ENCODE peak calls at places on chromosome 9, in seven cellular contexts. M, H, X, T, F, C and D are unnamed samples. For H3K4me1, the result is how much of the 10 kb centered on the place peaks cover.

GRCh38 chr9:8338249-8338721 is 538.7 kb upstream of the DMAC1 start:
- DNase-seq in X (no peak), H (no peak), C (no peak), F (no peak), M (no peak), T (no peak), D (no peak)

GRCh38 chr9:120655005-120655622 is 59.2 kb downstream of the MEGF9 start:
- DNase-seq in F (no peak), M (no peak), H (no peak), X (no peak), C (no peak), T (no peak), D (no peak)

GRCh38 chr9:105053209-105053652 is 125.3 kb upstream of the ABCA1 start:
- DNase-seq in T (no peak), X (no peak), H (peak), F (no peak), C (no peak), M (no peak), D (no peak)

GRCh38 chr9:115373000-115373709 is 255.2 kb upstream of the TNC start:
- DNase-seq in M (no peak), T (no peak), X (peak), C (no peak), H (no peak), F (no peak), D (no peak)

GRCh38 chr9:3343671-3344070 is 182.1 kb downstream of the RFX3 start:
- DNase-seq in H (no peak), F (no peak), C (no peak), M (no peak), T (no peak), X (no peak), D (no peak)

GRCh38 chr9:14313378-14313940 is 482 bp downstream of the NFIB start:
- DNase-seq in T (no peak), H (no peak), C (no peak), F (peak), M (no peak), X (no peak), D (no peak)

GRCh38 chr9:76676857-76677256 is 87.4 kb upstream of the PCA3 start:
- DNase-seq in M (no peak), C (no peak), F (no peak), H (no peak), T (no peak), X (no peak), D (no peak)

GRCh38 chr9:79611091-79611614 is 39.4 kb downstream of the TLE4 start:
- DNase-seq in H (peak), T (no peak), X (no peak), M (no peak), C (no peak), F (peak), D (no peak)

GRCh38 chr9:96040591-96041461 is 165.3 kb downstream of the ERCC6L2 start:
- DNase-seq in C (no peak), H (no peak), M (no peak), T (no peak), X (no peak), F (no peak), D (no peak)

GRCh38 chr9:101442248-101443136 is 6.9 kb upstream of the ALDOB start:
- DNase-seq in M (no peak), C (peak), F (no peak), H (no peak), T (no peak), X (no peak), D (no peak)

GRCh38 chr9:1460143-1460769 is 410.1 kb downstream of the DMRT2 start:
- DNase-seq in X (no peak), M (no peak), T (no peak), C (no peak), F (no peak), H (no peak), D (no peak)

GRCh38 chr9:3285365-3286161 is 240.2 kb downstream of the RFX3 start:
- DNase-seq in H (no peak), C (no peak), F (no peak), X (no peak), T (no peak), M (no peak), D (no peak)

GRCh38 chr9:36251428-36251827 is 6.8 kb downstream of the GNE start:
- DNase-seq in C (no peak), T (no peak), X (no peak), F (no peak), H (no peak), M (no peak), D (no peak)

GRCh38 chr9:1208185-1208584 is 158.0 kb downstream of the DMRT2 start:
- DNase-seq in M (no peak), X (no peak), F (no peak), C (no peak), T (no peak), H (no peak), D (no peak)

GRCh38 chr9:124708633-124709032 is 62.5 kb downstream of the NR6A1 start:
- DNase-seq in T (no peak), H (no peak), F (peak), C (no peak), X (no peak), M (no peak), D (no peak)

GRCh38 chr9:71909887-71910601 is 949 bp downstream of the ABHD17B start:
- DNase-seq in M (peak), F (peak), X (peak), C (no peak), T (peak), H (peak), D (peak)

GRCh38 chr9:70589571-70590263 is 175.3 kb upstream of the KLF9 start:
- DNase-seq in T (no peak), H (peak), M (no peak), X (no peak), C (no peak), F (no peak), D (peak)

GRCh38 chr9:135253305-135254004 is 166.0 kb downstream of the OLFM1 start:
- DNase-seq in X (no peak), H (no peak), T (peak), C (peak), M (peak), F (peak), D (no peak)

GRCh38 chr9:17519761-17520160 is 59.1 kb upstream of the SH3GL2 start:
- DNase-seq in X (no peak), C (no peak), M (no peak), F (no peak), H (no peak), T (no peak), D (no peak)

GRCh38 chr9:100601216-100601615 is 23.3 kb downstream of the CAVIN4 start:
- DNase-seq in F (peak), M (peak), T (peak), X (peak), H (peak), C (no peak), D (no peak)

GRCh38 chr9:121328476-121328875 is 41.6 kb downstream of the STOM start:
- DNase-seq in F (no peak), M (no peak), C (no peak), X (no peak), T (no peak), H (no peak), D (no peak)

GRCh38 chr9:37840560-37841194 is 40.1 kb downstream of the DCAF10 start:
- DNase-seq in T (peak), H (no peak), F (no peak), M (no peak), X (no peak), C (no peak), D (no peak)

GRCh38 chr9:136526625-136527066 is 19.2 kb downstream of the NOTCH1 start:
- DNase-seq in X (no peak), F (peak), M (no peak), H (no peak), C (no peak), T (no peak), D (no peak)
- H3K4me1 ChIP-seq in X (under half), F (under half), M (under half), H (half or more), C (under half), T (under half), D (half or more)

GRCh38 chr9:126521976-126522590 is 91.6 kb upstream of the LMX1B start:
- DNase-seq in H (no peak), C (no peak), F (no peak), X (no peak), M (no peak), T (no peak), D (no peak)
- H3K4me1 ChIP-seq in H (under half), C (under half), F (under half), X (under half), M (under half), T (half or more), D (under half)

GRCh38 chr9:4661165-4662095 is 664 bp upstream of the PLPP6 start:
- DNase-seq in C (no peak), M (no peak), F (no peak), X (no peak), T (no peak), H (no peak), D (no peak)
- H3K4me1 ChIP-seq in C (under half), M (under half), F (under half), X (half or more), T (under half), H (under half), D (under half)

DNA sequence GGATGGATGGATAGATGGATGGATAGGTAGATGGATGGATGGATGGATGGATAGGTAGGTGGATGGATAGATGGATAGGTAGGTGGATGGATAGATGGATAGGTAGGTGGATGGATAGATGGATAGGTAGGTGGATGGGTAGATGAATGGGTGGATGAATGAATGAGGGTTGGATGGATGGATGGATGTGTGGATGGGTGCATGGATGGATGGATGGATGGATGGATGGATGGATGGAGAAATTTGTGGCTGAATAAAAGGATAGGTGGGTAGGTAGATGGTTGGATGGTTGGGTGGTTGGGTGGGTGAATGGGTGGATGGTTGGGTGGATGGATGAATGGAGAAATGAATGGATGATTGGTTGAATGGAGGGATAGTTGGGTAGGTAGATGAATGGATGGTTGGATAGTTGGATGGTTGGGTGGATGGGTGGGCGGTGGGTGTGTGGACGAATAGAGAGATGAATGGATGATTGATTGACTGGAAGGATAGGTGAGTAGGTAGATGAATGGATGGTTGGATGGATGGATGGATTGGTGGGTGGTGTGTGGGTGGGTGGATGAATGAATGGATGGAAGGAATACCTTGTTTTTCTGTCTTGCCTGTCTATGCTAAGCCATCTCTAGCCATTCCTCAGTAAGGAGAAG is 71.0 kb upstream of the ASS1 start:
- DNase-seq in F (no peak), X (no peak), T (no peak), H (no peak), C (no peak), M (no peak), D (no peak)
- H3K4me1 ChIP-seq in F (under half), X (under half), T (under half), H (under half), C (under half), M (under half), D (under half)

GRCh38 chr9:109113892-109114609 is 5.7 kb downstream of the TMEM245 start:
- DNase-seq in T (no peak), F (no peak), M (no peak), C (no peak), X (no peak), H (no peak), D (no peak)
- H3K4me1 ChIP-seq in T (under half), F (under half), M (under half), C (half or more), X (half or more), H (half or more), D (under half)

DNA sequence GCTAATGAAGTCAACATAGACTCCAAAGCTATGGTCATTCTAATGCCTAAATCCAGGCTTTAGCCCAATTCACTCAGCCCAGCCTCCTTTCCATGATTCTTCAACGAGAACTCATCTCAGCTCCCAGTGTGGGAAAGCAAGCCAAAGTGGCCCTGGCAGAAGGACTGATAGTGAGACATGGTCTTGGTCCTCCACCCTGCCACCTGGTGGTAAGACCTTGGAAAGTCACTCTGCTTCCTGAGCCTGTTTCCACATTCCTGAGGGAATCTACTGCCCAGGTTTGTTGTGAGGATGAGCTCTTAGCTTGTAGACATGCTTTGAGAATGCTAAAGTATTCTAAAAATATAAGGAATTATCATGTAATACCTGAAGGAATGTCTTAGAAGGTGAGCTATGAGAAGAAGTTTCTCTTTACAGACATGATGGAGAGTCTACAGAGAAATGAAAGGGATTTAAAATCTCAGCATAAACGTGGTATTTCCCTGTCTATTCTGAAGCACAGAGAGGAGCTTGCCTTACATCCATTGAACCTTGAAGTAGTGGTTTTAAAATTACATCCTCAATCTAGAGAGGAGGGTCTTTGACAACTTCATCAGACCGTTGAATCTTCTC is 173.5 kb downstream of the TRIM32 start:
- DNase-seq in H (peak), C (peak), F (peak), X (peak), M (peak), T (peak), D (peak)
- H3K4me1 ChIP-seq in H (under half), C (under half), F (under half), X (under half), M (under half), T (under half), D (under half)

GRCh38 chr9:131420913-131421312 is 27.0 kb downstream of the PRRC2B start:
- DNase-seq in F (no peak), M (no peak), H (no peak), C (no peak), T (no peak), X (no peak), D (no peak)
- H3K4me1 ChIP-seq in F (half or more), M (under half), H (half or more), C (half or more), T (half or more), X (half or more), D (half or more)

DNA sequence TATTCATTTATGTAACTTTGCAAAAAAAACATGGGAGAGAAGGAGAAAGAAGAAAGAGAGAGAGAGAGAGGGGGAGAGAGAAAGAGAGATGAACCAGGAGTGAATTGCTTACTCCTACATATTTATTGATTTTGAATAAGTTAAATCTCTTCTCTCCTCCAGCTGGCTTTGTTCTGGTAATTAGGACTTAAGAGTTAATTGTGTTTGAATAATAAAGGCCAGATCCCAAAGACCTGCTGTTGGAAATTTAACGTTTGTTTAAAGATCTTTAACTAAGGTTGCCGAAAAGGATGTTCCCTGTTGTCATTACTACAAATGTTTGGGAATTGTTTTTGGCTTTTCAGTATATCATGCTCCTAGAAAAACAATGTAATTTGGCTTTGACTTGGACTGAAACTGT is 473.0 kb downstream of the TUSC1 start:
- DNase-seq in F (peak), H (no peak), M (no peak), X (no peak), T (no peak), C (no peak), D (no peak)
- H3K4me1 ChIP-seq in F (under half), H (under half), M (under half), X (under half), T (under half), C (under half), D (under half)

GRCh38 chr9:88807426-88807825 is 183.8 kb upstream of the S1PR3 start:
- DNase-seq in M (no peak), X (no peak), F (no peak), C (no peak), T (no peak), H (no peak), D (no peak)

GRCh38 chr9:88809371-88809770 is 181.9 kb upstream of the S1PR3 start:
- DNase-seq in M (peak), H (no peak), F (no peak), X (no peak), C (no peak), T (no peak), D (no peak)

GRCh38 chr9:88808761-88809370 is 182.4 kb upstream of the S1PR3 start:
- DNase-seq in X (no peak), T (no peak), H (no peak), M (no peak), F (no peak), C (no peak), D (no peak)

GRCh38 chr9:88809836-88810235 is 181.4 kb upstream of the S1PR3 start:
- DNase-seq in C (no peak), X (no peak), H (no peak), F (no peak), M (no peak), T (no peak), D (no peak)

DNA sequence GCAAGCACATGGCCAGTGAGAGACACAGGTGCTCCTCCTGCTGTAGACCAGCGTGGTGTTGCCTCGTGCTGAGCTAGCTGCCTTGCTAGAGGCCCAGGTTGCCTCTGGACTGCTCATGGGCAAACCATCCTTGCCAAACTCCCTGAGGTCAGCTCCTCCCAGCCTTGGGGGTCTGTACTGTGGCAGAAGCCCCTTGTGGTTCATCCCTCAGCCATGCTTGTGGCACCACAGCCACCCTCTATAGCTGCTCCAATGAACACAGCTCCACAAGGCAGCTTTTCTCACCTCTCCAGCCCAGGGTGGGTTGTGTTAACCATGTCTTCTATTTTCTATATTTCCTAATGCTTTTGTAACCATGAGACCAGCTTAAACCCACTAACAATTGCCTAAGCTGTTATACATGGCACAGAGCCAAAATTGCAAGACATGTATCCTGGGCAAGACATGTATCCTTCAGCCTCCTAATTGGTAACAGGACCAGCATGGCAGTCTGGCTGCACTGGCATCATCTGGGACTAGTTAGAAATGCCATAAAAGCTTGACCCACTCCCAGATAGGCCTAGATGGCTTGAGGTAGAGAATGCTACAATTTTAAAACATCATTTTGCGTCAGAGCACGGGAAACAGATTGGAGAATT is 183.1 kb upstream of the S1PR3 start:
- DNase-seq in F (no peak), X (no peak), H (no peak), M (no peak), C (no peak), T (peak), D (no peak)
- H3K4me1 ChIP-seq in F (under half), X (under half), H (under half), M (under half), C (under half), T (under half), D (under half)